ENCODE peak calls at places on chromosomes 7 and 10, in four cellular contexts. S is sigmoid colon, K is fibroblast of mammary gland, Y is esophagus squamous epithelium. H is an unnamed sample.

GRCh38 chr10:64385355-64385754 is 864.2 kb downstream of the REEP3 start:
- DNase-seq in S (no peak), K (no peak), Y (no peak), H (no peak)

GRCh38 chr7:112207106-112207592 is 654 bp downstream of the ZNF277 start:
- DNase-seq in S (no peak), K (no peak), Y (no peak), H (peak)

GRCh38 chr10:63491558-63492316 is 26.0 kb upstream of the JMJD1C start:
- DNase-seq in S (peak), K (peak), Y (no peak), H (peak)

GRCh38 chr10:62814901-62815372 is 1.2 kb downstream of the EGR2 start:
- DNase-seq in S (no peak), K (no peak), Y (no peak), H (no peak)

GRCh38 chr10:103812431-103812830 is 42.9 kb downstream of the SH3PXD2A start:
- DNase-seq in S (no peak), K (peak), Y (no peak), H (no peak)

GRCh38 chr7:33250421-33250827 is 121.1 kb downstream of the BBS9 start:
- DNase-seq in S (no peak), K (peak), Y (no peak), H (peak)

GRCh38 chr7:82442492-82443043 is 1.0 kb downstream of the CACNA2D1 start:
- DNase-seq in S (peak), K (peak), Y (no peak), H (peak)

GRCh38 chr7:39735903-39736302 is 112.5 kb downstream of the RALA start:
- DNase-seq in S (no peak), K (peak), Y (no peak), H (peak)

GRCh38 chr10:132107211-132107946 is 41.6 kb downstream of the JAKMIP3 start:
- DNase-seq in S (peak), K (no peak), Y (no peak), H (no peak)

GRCh38 chr10:93032105-93032808 is 28.3 kb upstream of the CYP26C1 start:
- DNase-seq in S (no peak), K (no peak), Y (no peak), H (no peak)

GRCh38 chr7:50821457-50821977 is 38.8 kb upstream of the GRB10 start:
- DNase-seq in S (no peak), K (no peak), Y (no peak), H (no peak)

GRCh38 chr7:124747072-124747471 is 18.5 kb downstream of the GPR37 start:
- DNase-seq in S (no peak), K (no peak), Y (no peak), H (no peak)

GRCh38 chr7:113100091-113100723 is 13.6 kb upstream of the GPR85 start:
- DNase-seq in S (peak), K (peak), Y (no peak), H (peak)

GRCh38 chr7:128701062-128701785 is 29.1 kb downstream of the GARIN1A start:
- DNase-seq in S (no peak), K (no peak), Y (no peak), H (no peak)

GRCh38 chr7:43290978-43291377 is 178.5 kb downstream of the HECW1 start:
- DNase-seq in S (no peak), K (no peak), Y (no peak), H (no peak)

GRCh38 chr10:59694936-59695335 is 14.7 kb downstream of the SLC16A9 start:
- DNase-seq in S (no peak), K (no peak), Y (no peak), H (no peak)

GRCh38 chr10:59698326-59698725 is 11.3 kb downstream of the SLC16A9 start:
- DNase-seq in S (no peak), K (no peak), Y (no peak), H (no peak)

GRCh38 chr10:59702347-59702746 is 7.3 kb downstream of the SLC16A9 start:
- DNase-seq in S (no peak), K (no peak), Y (no peak), H (no peak)

GRCh38 chr10:59704644-59705043 is 5.0 kb downstream of the SLC16A9 start:
- DNase-seq in S (no peak), K (no peak), Y (no peak), H (no peak)

DNA sequence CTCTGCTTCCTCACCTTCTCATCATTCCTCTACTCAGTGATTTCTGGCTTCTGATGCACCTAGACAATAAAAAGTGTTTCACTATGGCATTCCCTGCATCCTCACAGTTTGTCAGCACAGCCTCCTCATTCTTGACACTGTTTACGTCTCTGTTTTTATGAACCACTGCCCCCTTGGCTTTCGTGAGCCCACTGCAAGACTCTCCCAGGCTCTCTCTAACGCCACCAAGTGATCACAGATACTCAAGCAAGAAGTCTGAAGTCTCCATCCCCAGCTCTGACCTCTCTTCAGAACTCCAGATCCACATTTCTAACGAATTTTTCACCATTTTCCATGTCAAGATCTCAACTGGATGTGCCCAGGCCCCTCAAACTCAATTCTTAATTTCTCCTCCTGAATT is 8.9 kb downstream of the SLC16A9 start:
- DNase-seq in S (no peak), K (no peak), Y (no peak), H (no peak)
- TF ChIP-seq CTCF in S (no peak), K (no peak), Y (no peak), H (no peak)

GRCh38 chr7:55556031-55556430 is 16.3 kb downstream of the VOPP1 start:
- DNase-seq in S (no peak), K (no peak), Y (no peak), H (no peak)

GRCh38 chr7:55557666-55558188 is 14.6 kb downstream of the VOPP1 start:
- DNase-seq in S (no peak), K (no peak), Y (no peak), H (no peak)

GRCh38 chr7:55555160-55555559 is 17.1 kb downstream of the VOPP1 start:
- DNase-seq in S (no peak), K (no peak), Y (no peak), H (no peak)

GRCh38 chr7:55554055-55554454 is 18.2 kb downstream of the VOPP1 start:
- DNase-seq in S (no peak), K (no peak), Y (no peak), H (no peak)

DNA sequence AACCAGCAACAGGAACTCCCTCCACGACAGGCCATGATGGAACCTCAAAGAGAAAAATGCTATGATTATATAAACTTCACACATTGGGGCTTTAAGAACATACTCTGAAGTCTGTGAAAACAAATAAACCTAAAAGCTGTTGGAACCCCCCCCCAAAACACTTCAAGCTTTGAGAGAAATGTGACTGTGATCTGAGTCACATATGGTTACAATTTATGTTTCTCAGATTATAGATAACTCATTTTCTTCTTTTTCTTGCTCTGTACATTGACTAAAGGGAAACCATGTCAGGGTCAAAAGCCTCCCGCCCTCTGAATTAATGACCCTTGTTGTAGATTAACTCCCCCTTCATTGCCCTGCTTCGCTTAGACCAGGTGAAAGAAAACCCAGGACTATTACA is 15.8 kb downstream of the VOPP1 start:
- DNase-seq in S (no peak), K (no peak), Y (no peak), H (no peak)
- H3K4me3 ChIP-seq in S (no peak), K (no peak), Y (no peak), H (no peak)

GRCh38 chr10:97736902-97737769 is at the start of gene ZFYVE27:
- DNase-seq in S (peak), K (peak), Y (peak), H (peak)

GRCh38 chr10:97738616-97739015 is 1.7 kb downstream of the ZFYVE27 start:
- DNase-seq in S (peak), K (no peak), Y (no peak), H (no peak)

GRCh38 chr10:97737770-97738265 is 890 bp downstream of the ZFYVE27 start:
- DNase-seq in S (no peak), K (no peak), Y (no peak), H (no peak)

GRCh38 chr10:97743169-97743945 is 6.4 kb downstream of the ZFYVE27 start:
- DNase-seq in S (no peak), K (no peak), Y (no peak), H (no peak)

DNA sequence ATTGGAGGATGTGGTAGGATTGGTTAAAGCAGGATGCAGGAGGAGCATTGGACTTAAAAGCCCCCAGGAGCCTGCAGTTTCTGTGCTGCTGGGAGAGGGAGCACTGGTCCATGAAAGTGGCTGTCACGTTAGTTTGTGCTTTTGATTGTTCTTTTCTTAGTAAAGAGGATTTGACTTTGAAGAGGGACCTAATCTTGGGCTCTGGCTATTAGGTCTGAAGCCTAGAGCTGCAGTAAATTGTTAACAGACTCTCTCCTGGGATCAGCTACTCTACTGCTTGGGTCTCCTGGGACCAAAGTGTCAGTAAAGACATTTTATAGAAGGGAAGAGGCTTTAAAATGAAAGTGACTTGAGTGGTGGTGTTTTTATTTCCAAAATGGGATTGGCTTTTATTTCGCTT is 3.7 kb downstream of the ZFYVE27 start:
- DNase-seq in S (no peak), K (no peak), Y (no peak), H (no peak)
- TF ChIP-seq CTCF in S (no peak), K (no peak), Y (no peak), H (no peak)

GRCh38 chr10:77626266-77626935 is 11.2 kb downstream of the KCNMA1 start:
- DNase-seq in S (peak), K (no peak), Y (no peak), H (no peak)

GRCh38 chr10:77628906-77629730 is 8.5 kb downstream of the KCNMA1 start:
- DNase-seq in S (no peak), K (no peak), Y (no peak), H (peak)

GRCh38 chr10:77631241-77631640 is 6.4 kb downstream of the KCNMA1 start:
- DNase-seq in S (no peak), K (no peak), Y (no peak), H (no peak)

GRCh38 chr10:77633376-77633775 is 4.2 kb downstream of the KCNMA1 start:
- DNase-seq in S (no peak), K (no peak), Y (no peak), H (no peak)

GRCh38 chr10:77629775-77630565 is 7.6 kb downstream of the KCNMA1 start:
- DNase-seq in S (no peak), K (no peak), Y (no peak), H (peak)
- H3K4me3 ChIP-seq in S (no peak), K (no peak), Y (no peak), H (no peak)

DNA sequence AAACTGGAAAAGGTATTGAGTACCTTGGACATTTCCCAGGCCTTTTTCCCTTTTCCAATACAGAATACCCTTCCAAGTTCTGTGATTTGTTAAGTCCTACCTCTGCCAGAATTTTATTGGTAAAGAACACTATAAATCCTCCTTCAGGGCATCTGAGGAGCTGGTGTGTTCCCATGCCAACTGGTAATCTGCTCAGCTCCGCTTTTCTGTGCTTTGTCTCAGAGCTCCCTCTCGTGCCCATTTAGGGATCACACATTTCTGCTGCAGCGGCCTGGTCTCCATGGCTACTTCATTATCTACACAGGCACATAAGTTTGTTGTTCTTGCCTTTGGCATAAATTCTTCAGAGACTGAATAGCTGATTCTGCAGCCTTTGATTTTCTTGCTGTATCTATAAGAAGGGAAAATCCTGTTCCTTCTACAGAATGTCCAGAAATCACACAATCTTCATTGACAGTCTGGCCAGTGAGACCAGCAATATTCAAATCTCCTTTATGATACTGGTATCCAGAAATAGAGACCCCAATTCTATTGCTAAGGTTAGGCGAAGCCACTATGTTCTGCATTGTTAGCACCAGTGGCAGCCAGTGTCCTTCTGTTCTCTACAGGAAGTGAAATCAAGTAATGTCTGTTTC is 52.0 kb downstream of the DENND11 start:
- DNase-seq in S (peak), K (peak), Y (no peak), H (peak)
- TF ChIP-seq CTCF in S (peak), K (peak), Y (peak), H (peak)